ENCODE peak calls at places on chromosome 1, in five cellular contexts. E is NCI-H2081; P is stomach; S is activated CD4-positive, CD25-positive, alpha-beta regulatory T cell treated with anti-CD3 and anti-CD28 coated beads, Interleukin-2, amount 50 U/mL, for 16 hours; G is ecto neural progenitor cell. V is an unnamed sample.

GRCh38 chr1:214264196-214264595 is 16.8 kb upstream of the SMYD2 start:
- DNase-seq in P (no peak), G (no peak), E (peak), S (no peak), V (no peak)

GRCh38 chr1:24415910-24416665 is 486 bp downstream of the NIPAL3 start:
- DNase-seq in G (no peak), P (no peak), E (peak), S (no peak), V (no peak)

GRCh38 chr1:174160109-174160473 is 771 bp downstream of the RABGAP1L start:
- DNase-seq in P (peak), S (no peak), G (no peak), E (peak), V (peak)

GRCh38 chr1:9410737-9411297 is 118.1 kb downstream of the SPSB1 start:
- DNase-seq in S (no peak), P (no peak), E (no peak), G (no peak), V (no peak)

GRCh38 chr1:8367571-8368184 is 49.8 kb downstream of the SLC45A1 start:
- DNase-seq in S (no peak), G (no peak), E (no peak), P (no peak), V (no peak)

GRCh38 chr1:37752583-37753471 is 12.1 kb downstream of the EPHA10 start:
- DNase-seq in E (peak), P (peak), G (peak), S (no peak), V (peak)

GRCh38 chr1:24641646-24642151 is 1.4 kb upstream of the SRRM1 start:
- DNase-seq in G (peak), E (no peak), S (no peak), P (no peak), V (peak)

GRCh38 chr1:48572632-48573258 is 100.7 kb upstream of the SPATA6 start:
- DNase-seq in S (no peak), G (peak), E (peak), P (peak), V (peak)

GRCh38 chr1:62144238-62144831 is 50.3 kb upstream of the L1TD1 start:
- DNase-seq in P (no peak), G (peak), E (peak), S (no peak), V (peak)

GRCh38 chr1:179966551-179966950 is 11.9 kb downstream of the CEP350 start:
- DNase-seq in S (no peak), G (no peak), E (no peak), P (no peak), V (no peak)

GRCh38 chr1:9289090-9289534 is 3.6 kb upstream of the SPSB1 start:
- DNase-seq in S (peak), E (peak), P (peak), G (no peak), V (peak)

GRCh38 chr1:11042065-11042464 is 5.0 kb downstream of the MASP2 start:
- DNase-seq in E (no peak), P (no peak), G (no peak), S (no peak), V (no peak)

GRCh38 chr1:180211860-180212229 is 18.2 kb upstream of the LHX4 start:
- DNase-seq in G (no peak), E (no peak), P (no peak), S (no peak), V (no peak)

GRCh38 chr1:108182854-108183253 is 17.3 kb downstream of the SLC25A24 start:
- DNase-seq in G (no peak), S (no peak), E (no peak), P (no peak), V (no peak)

GRCh38 chr1:233063462-233063861 is 113.1 kb downstream of the NTPCR start:
- DNase-seq in S (no peak), E (no peak), P (no peak), G (no peak), V (no peak)

GRCh38 chr1:154590756-154591155 is 17.2 kb downstream of the ADAR start:
- DNase-seq in S (no peak), G (no peak), E (no peak), P (no peak), V (no peak)

GRCh38 chr1:59976194-59977074 is 49.9 kb upstream of the CYP2J2 start:
- DNase-seq in P (peak), S (no peak), G (peak), E (peak), V (peak)

GRCh38 chr1:155005076-155005971 is 2.7 kb downstream of the ZBTB7B start:
- DNase-seq in G (no peak), E (no peak), S (no peak), P (peak), V (no peak)

GRCh38 chr1:38817958-38818705 is 41.4 kb downstream of the RRAGC start:
- DNase-seq in S (no peak), P (peak), E (peak), G (peak), V (peak)

GRCh38 chr1:41404308-41404755 is 43.1 kb downstream of the FOXO6 start:
- DNase-seq in G (no peak), E (peak), S (no peak), P (no peak), V (peak)